ENCODE peak calls at places on chromosomes 7 and 10, in six cellular contexts. P is Panc1; K is mesendoderm; Z is CD4-positive, CD25-positive, alpha-beta regulatory T cell; H is adrenal gland; Y is kidney. I is an unnamed sample.
A peak's percentile ranks its signal among the peaks of the same experiment; 100 is the strongest.

GRCh38 chr7:157797361-157797760 is 460.6 kb downstream of the DNAJB6 start:
- DNase-seq in P (no peak), K (peak; percentile 67), Z (no peak), H (no peak), Y (peak; percentile 65), I (no peak)

GRCh38 chr7:76225379-76225778 is 23.7 kb downstream of the SRRM3 start:
- DNase-seq in P (no peak), K (peak; percentile 62), Z (peak; percentile 11), H (peak; percentile 28), Y (no peak), I (peak; percentile 69)

GRCh38 chr7:16975712-16976111 is 93.9 kb upstream of the AGR3 start:
- DNase-seq in P (no peak), K (no peak), Z (peak; percentile 13), H (no peak), Y (no peak), I (no peak)

GRCh38 chr10:785539-786214 is 96.2 kb upstream of the DIP2C start:
- DNase-seq in P (no peak), K (no peak), Z (no peak), H (no peak), Y (peak; percentile 57), I (no peak)

GRCh38 chr7:98418636-98419315 is 17.9 kb upstream of the BAIAP2L1 start:
- DNase-seq in P (peak; percentile 98), K (peak; percentile 59), Z (peak; percentile 21), H (peak; percentile 89), Y (no peak), I (peak; percentile 56)

GRCh38 chr7:120684463-120684862 is 173.5 kb downstream of the TSPAN12 start:
- DNase-seq in P (no peak), K (peak; percentile 19), Z (no peak), H (no peak), Y (no peak), I (no peak)

GRCh38 chr7:14902589-14902963 is at the start of gene DGKB:
- DNase-seq in P (no peak), K (peak; percentile 57), Z (no peak), H (no peak), Y (no peak), I (peak; percentile 7)

GRCh38 chr10:59829601-59830000 is 76.3 kb upstream of the MRLN start:
- DNase-seq in P (no peak), K (no peak), Z (peak; percentile 16), H (no peak), Y (no peak), I (no peak)

GRCh38 chr10:125531470-125531869 is 151.5 kb downstream of the TEX36 start:
- DNase-seq in P (no peak), K (peak; percentile 67), Z (no peak), H (no peak), Y (no peak), I (no peak)

GRCh38 chr7:25643285-25643684 is 415.0 kb upstream of the NPVF start:
- DNase-seq in P (no peak), K (no peak), Z (no peak), H (no peak), Y (no peak), I (no peak)

GRCh38 chr7:69768986-69769595 is 170.8 kb downstream of the AUTS2 start:
- DNase-seq in P (no peak), K (no peak), Z (no peak), H (no peak), Y (no peak), I (no peak)

GRCh38 chr10:125248489-125248888 is 88.1 kb upstream of the CTBP2 start:
- DNase-seq in P (no peak), K (no peak), Z (no peak), H (no peak), Y (no peak), I (no peak)

GRCh38 chr7:157309990-157310668 is 26.7 kb upstream of the DNAJB6 start:
- DNase-seq in P (peak; percentile 94), K (peak; percentile 85), Z (no peak), H (no peak), Y (no peak), I (no peak)

GRCh38 chr10:71763352-71764127 is 9.8 kb downstream of the VSIR start:
- DNase-seq in P (no peak), K (no peak), Z (no peak), H (no peak), Y (no peak), I (peak; percentile 39)
- H3K4me1 ChIP-seq in P (peaks cover 54% of the 10 kb centered on the region), K (no peaks in the 10 kb centered on the region), Z (peaks cover 91% of the 10 kb centered on the region), H (peaks cover 44% of the 10 kb centered on the region), Y (peaks cover 51% of the 10 kb centered on the region), I (peaks cover 19% of the 10 kb centered on the region)

GRCh38 chr7:130435455-130435854 is 5.4 kb downstream of the CEP41 start:
- DNase-seq in P (no peak), K (no peak), Z (no peak), H (no peak), Y (no peak), I (no peak)

GRCh38 chr7:130433336-130433735 is 7.5 kb downstream of the CEP41 start:
- DNase-seq in P (no peak), K (no peak), Z (no peak), H (no peak), Y (no peak), I (no peak)

GRCh38 chr7:130432886-130433285 is 7.9 kb downstream of the CEP41 start:
- DNase-seq in P (no peak), K (no peak), Z (no peak), H (no peak), Y (no peak), I (no peak)

GRCh38 chr7:130429019-130429418 is 11.8 kb downstream of the CEP41 start:
- DNase-seq in P (no peak), K (no peak), Z (no peak), H (no peak), Y (no peak), I (no peak)

GRCh38 chr7:130430841-130431713 is 9.7 kb downstream of the CEP41 start:
- DNase-seq in P (no peak), K (no peak), Z (no peak), H (no peak), Y (no peak), I (peak; percentile 27)
- H3K27ac ChIP-seq in P (no peak overlapping the region), K (no peak overlapping the region), Z (no peak overlapping the region), H (no peak overlapping the region), Y (no peak overlapping the region), I (peak overlapping the region; percentile 67)

GRCh38 chr7:81449105-81449504 is 320.7 kb downstream of the HGF start:
- DNase-seq in P (no peak), K (no peak), Z (no peak), H (no peak), Y (no peak), I (no peak)

GRCh38 chr7:81446212-81446611 is 323.6 kb downstream of the HGF start:
- DNase-seq in P (no peak), K (no peak), Z (no peak), H (no peak), Y (no peak), I (no peak)

GRCh38 chr7:81441750-81442149 is 328.1 kb downstream of the HGF start:
- DNase-seq in P (no peak), K (no peak), Z (no peak), H (no peak), Y (no peak), I (no peak)

GRCh38 chr7:81447351-81447952 is 322.4 kb downstream of the HGF start:
- DNase-seq in P (peak; percentile 75), K (peak; percentile 69), Z (no peak), H (no peak), Y (no peak), I (no peak)

DNA sequence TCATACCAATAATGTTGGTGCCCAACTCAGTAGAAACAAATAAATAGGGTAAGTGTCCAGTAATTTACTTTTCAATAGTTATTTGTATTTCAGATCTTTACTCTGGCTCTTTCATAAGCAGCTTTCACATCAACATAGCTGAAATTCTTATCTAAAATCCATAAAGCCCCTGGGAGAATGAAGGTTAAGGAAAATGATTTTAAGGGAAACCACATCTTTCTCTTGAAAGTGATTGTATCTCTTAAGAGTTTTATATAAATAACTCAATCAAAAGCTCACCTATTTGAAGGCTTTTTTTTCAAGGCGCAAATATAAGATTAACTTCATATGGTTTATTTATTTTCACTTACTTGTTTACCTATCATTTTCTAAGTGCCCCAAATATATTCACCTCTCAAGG is 324.4 kb downstream of the HGF start:
- DNase-seq in P (no peak), K (no peak), Z (no peak), H (no peak), Y (no peak), I (no peak)
- H3K4me3 ChIP-seq in P (no peak overlapping the region), K (no peak overlapping the region), Z (no peak overlapping the region), H (no peak overlapping the region), Y (no peak overlapping the region), I (no peak overlapping the region)

GRCh38 chr10:74917481-74918077 is 91.2 kb downstream of the KAT6B start:
- DNase-seq in P (no peak), K (peak; percentile 91), Z (no peak), H (no peak), Y (no peak), I (no peak)
- H3K4me1 ChIP-seq in P (peaks cover 17% of the 10 kb centered on the region), K (peaks cover 3% of the 10 kb centered on the region), Z (peaks cover 7% of the 10 kb centered on the region), H (peaks cover 34% of the 10 kb centered on the region), Y (no peaks in the 10 kb centered on the region), I (peaks cover 5% of the 10 kb centered on the region)

GRCh38 chr10:128062837-128063563 is 63.2 kb downstream of the MKI67 start:
- DNase-seq in P (no peak), K (peak; percentile 72), Z (peak; percentile 87), H (peak; percentile 52), Y (peak; percentile 71), I (no peak)

GRCh38 chr10:128060341-128060851 is 65.8 kb downstream of the MKI67 start:
- DNase-seq in P (no peak), K (no peak), Z (no peak), H (no peak), Y (peak; percentile 32), I (no peak)

GRCh38 chr10:128059915-128060314 is 66.3 kb downstream of the MKI67 start:
- DNase-seq in P (no peak), K (no peak), Z (no peak), H (no peak), Y (no peak), I (no peak)

GRCh38 chr10:128062331-128062730 is 63.9 kb downstream of the MKI67 start:
- DNase-seq in P (no peak), K (peak; percentile 84), Z (peak; percentile 53), H (peak; percentile 42), Y (peak; percentile 57), I (no peak)

GRCh38 chr10:128061306-128062300 is 64.6 kb downstream of the MKI67 start:
- DNase-seq in P (no peak), K (no peak), Z (no peak), H (no peak), Y (peak; percentile 24), I (no peak)
- H3K27ac ChIP-seq in P (no peak overlapping the region), K (no peak overlapping the region), Z (peak overlapping the region; percentile 85), H (no peak overlapping the region), Y (no peak overlapping the region), I (no peak overlapping the region)

DNA sequence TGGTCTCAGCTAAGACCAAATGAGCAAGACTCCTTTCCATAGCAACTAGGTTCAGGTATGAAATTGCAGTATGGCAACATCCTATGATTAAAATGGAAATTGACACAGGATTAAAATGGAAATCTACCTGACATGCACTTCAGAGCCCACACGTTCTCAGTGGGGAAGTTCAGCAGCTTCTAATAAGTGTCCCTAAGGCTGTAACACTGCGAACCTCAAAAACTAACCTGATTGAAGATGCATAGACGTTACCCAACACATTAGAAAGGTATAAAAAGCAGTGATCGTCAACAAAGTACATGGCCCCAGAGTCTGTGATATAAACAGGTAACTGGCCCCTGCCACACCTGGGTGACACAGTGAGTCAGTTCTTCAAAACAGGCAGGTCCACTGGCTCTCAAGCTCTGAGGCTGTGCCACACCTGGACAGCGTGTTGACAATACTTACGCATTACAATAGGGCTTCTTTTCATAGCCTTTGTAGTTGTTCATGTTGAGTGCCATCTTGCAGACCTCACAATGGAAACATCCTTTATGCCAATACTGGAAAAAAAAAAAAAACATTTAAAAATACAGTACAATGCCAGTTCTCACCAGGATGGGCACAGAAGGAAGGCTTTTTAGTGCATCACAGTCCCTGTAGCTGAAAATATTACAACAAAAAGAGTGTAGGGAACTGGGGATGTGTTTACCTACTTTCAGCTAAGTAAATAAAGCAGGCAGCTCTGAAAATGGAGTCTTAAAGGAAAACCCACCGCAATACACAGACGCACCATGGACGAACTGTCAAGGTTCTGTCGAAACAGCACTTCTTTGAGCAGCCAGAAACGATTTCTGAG is 275.0 kb upstream of the NEBL start:
- DNase-seq in P (no peak), K (no peak), Z (no peak), H (no peak), Y (no peak), I (no peak)
- H3K4me3 ChIP-seq in P (peak overlapping the region; percentile 78), K (no peak overlapping the region), Z (no peak overlapping the region), H (peak overlapping the region; percentile 68), Y (peak overlapping the region; percentile 73), I (peak overlapping the region; percentile 66)